ENCODE peak calls at places on chromosomes 1 and 21, in ten cellular contexts. Z is breast epithelium, K is H9, N is GM12865, Q is B cell, A is fibroblast of lung, T is IMR-90, E is nephron progenitor cell, L is GM12878, V is heart right ventricle. Y is an unnamed sample.

GRCh38 chr1:91622586-91622985 is 121.9 kb downstream of the CDC7 start:
- DNase-seq in V (peak), K (no peak), E (no peak), Q (no peak), N (no peak), A (peak), Z (peak), T (no peak), L (no peak), Y (no peak)

GRCh38 chr1:46654012-46654411 is 14.2 kb downstream of the ATPAF1 start:
- DNase-seq in V (no peak), L (no peak), Q (no peak), N (no peak), Z (no peak), A (no peak), K (no peak), E (no peak), T (no peak), Y (no peak)

GRCh38 chr1:41613646-41614592 is 129.4 kb upstream of the EDN2 start:
- DNase-seq in V (no peak), A (peak), N (no peak), Z (no peak), E (no peak), K (no peak), L (no peak), Q (no peak), T (peak), Y (no peak)

GRCh38 chr1:75579046-75579445 is 31.9 kb downstream of the SLC44A5 start:
- DNase-seq in E (no peak), V (no peak), L (no peak), A (peak), N (no peak), T (no peak), K (no peak), Z (no peak), Q (no peak), Y (no peak)

GRCh38 chr1:237570530-237570929 is 320.2 kb downstream of the ZP4 start:
- DNase-seq in N (no peak), E (no peak), K (no peak), L (no peak), Q (no peak), Z (no peak), V (no peak), T (no peak), A (no peak), Y (no peak)

GRCh38 chr21:36194024-36194423 is 37.4 kb downstream of the DOP1B start:
- DNase-seq in N (no peak), A (no peak), Z (no peak), L (no peak), Q (no peak), V (no peak), E (no peak), T (no peak), K (no peak), Y (no peak)

GRCh38 chr1:179278920-179279319 is 14.7 kb upstream of the SOAT1 start:
- DNase-seq in N (no peak), A (no peak), K (no peak), T (no peak), Z (no peak), L (no peak), E (no peak), Q (no peak), V (no peak), Y (no peak)

GRCh38 chr1:22289251-22289995 is 146.5 kb upstream of the WNT4 start:
- DNase-seq in L (no peak), E (no peak), A (no peak), Q (no peak), K (no peak), Z (no peak), N (no peak), T (no peak), V (no peak), Y (no peak)

GRCh38 chr1:41481109-41481775 is 3.2 kb downstream of the EDN2 start:
- DNase-seq in Q (no peak), L (no peak), Z (no peak), A (no peak), N (no peak), T (no peak), K (no peak), V (no peak), E (no peak), Y (no peak)

GRCh38 chr1:220275430-220275829 is 3.2 kb upstream of the RAB3GAP2 start:
- DNase-seq in K (no peak), Q (no peak), A (no peak), N (no peak), E (no peak), T (no peak), L (no peak), V (no peak), Z (no peak), Y (no peak)

GRCh38 chr1:161164901-161165620 is 1.2 kb upstream of the PPOX start:
- DNase-seq in L (no peak), Q (no peak), Z (no peak), E (no peak), A (no peak), K (no peak), V (no peak), T (no peak), N (no peak), Y (no peak)

GRCh38 chr1:240314845-240315746 is 223.4 kb downstream of the FMN2 start:
- DNase-seq in K (no peak), T (no peak), E (no peak), V (no peak), N (no peak), L (no peak), Z (no peak), A (no peak), Q (no peak), Y (no peak)

GRCh38 chr1:25800538-25801377 is 765 bp downstream of the SELENON start:
- DNase-seq in Q (no peak), Z (no peak), T (no peak), E (no peak), V (no peak), K (no peak), L (no peak), A (no peak), N (no peak), Y (no peak)

GRCh38 chr1:16204634-16205332 is 7.7 kb downstream of the ARHGEF19 start:
- DNase-seq in A (no peak), L (no peak), Z (no peak), K (peak), Q (peak), E (peak), N (no peak), V (no peak), T (no peak), Y (no peak)

GRCh38 chr1:206513312-206514111 is 6.2 kb downstream of the RASSF5 start:
- DNase-seq in N (no peak), K (no peak), E (no peak), A (peak), Z (peak), V (peak), L (no peak), Q (no peak), T (peak), Y (peak)

GRCh38 chr21:45638707-45639106 is 4.8 kb upstream of the PCBP3 start:
- DNase-seq in K (no peak), A (no peak), V (no peak), E (no peak), Z (no peak), L (no peak), Q (no peak), T (no peak), N (no peak), Y (no peak)

GRCh38 chr1:67476006-67476482 is 45.8 kb upstream of the SERBP1 start:
- DNase-seq in Z (no peak), L (no peak), Q (no peak), E (no peak), N (no peak), V (no peak), T (no peak), A (no peak), K (no peak), Y (no peak)

GRCh38 chr1:33255347-33256311 is 663 bp upstream of the ZNF362 start:
- DNase-seq in E (peak), T (peak), K (peak), V (peak), N (peak), L (peak), Z (peak), A (peak), Q (peak), Y (peak)

GRCh38 chr1:223298706-223299105 is 65.3 kb downstream of the SUSD4 start:
- DNase-seq in E (no peak), K (no peak), N (no peak), T (peak), A (peak), L (no peak), Q (no peak), V (no peak), Z (no peak), Y (no peak)

GRCh38 chr1:33206340-33206739 is 24.5 kb upstream of the TRIM62 start:
- DNase-seq in Q (no peak), V (no peak), N (no peak), K (no peak), Z (no peak), E (no peak), L (no peak), T (no peak), A (no peak), Y (no peak)

GRCh38 chr1:108151548-108151947 is 48.6 kb downstream of the SLC25A24 start:
- DNase-seq in L (no peak), A (no peak), N (no peak), E (no peak), Q (no peak), T (no peak), Z (no peak), K (no peak), V (no peak), Y (no peak)

GRCh38 chr1:222043444-222044292 is 301.8 kb upstream of the DUSP10 start:
- DNase-seq in T (peak), L (no peak), Q (no peak), N (no peak), A (peak), Z (no peak), V (peak), K (no peak), E (no peak), Y (no peak)

GRCh38 chr1:234720709-234721436 is 110.9 kb upstream of the IRF2BP2 start:
- DNase-seq in L (no peak), T (no peak), Q (no peak), E (no peak), Z (no peak), K (no peak), N (no peak), V (no peak), A (no peak), Y (no peak)

GRCh38 chr1:86741947-86742572 is 37.7 kb downstream of the SH3GLB1 start:
- DNase-seq in T (peak), K (no peak), E (peak), L (no peak), N (peak), V (no peak), Q (peak), Z (no peak), A (no peak), Y (peak)

GRCh38 chr1:11273595-11274234 is 717 bp downstream of the UBIAD1 start:
- DNase-seq in V (no peak), Q (no peak), E (no peak), L (no peak), Z (no peak), N (peak), A (no peak), K (peak), T (no peak), Y (no peak)

GRCh38 chr1:160080381-160081100 is 797 bp upstream of the KCNJ9 start:
- DNase-seq in K (no peak), E (no peak), V (no peak), Q (no peak), N (no peak), A (no peak), T (no peak), L (no peak), Z (no peak), Y (no peak)

GRCh38 chr1:25504706-25505560 is 38.5 kb upstream of the LDLRAP1 start:
- DNase-seq in Q (no peak), N (no peak), E (no peak), K (no peak), V (no peak), Z (no peak), T (peak), L (no peak), A (peak), Y (no peak)

GRCh38 chr1:7747605-7748004 is 23.5 kb upstream of the VAMP3 start:
- DNase-seq in E (no peak), A (no peak), Z (no peak), K (no peak), N (no peak), Q (no peak), V (no peak), T (no peak), L (no peak), Y (no peak)

GRCh38 chr1:3543076-3544049 is 67.9 kb downstream of the MEGF6 start:
- DNase-seq in E (peak), Z (peak), T (peak), Q (no peak), L (no peak), V (no peak), K (peak), A (peak), N (no peak), Y (no peak)

GRCh38 chr1:101506541-101507164 is 269.8 kb downstream of the S1PR1 start:
- DNase-seq in Q (peak), A (peak), N (peak), E (peak), Z (no peak), T (peak), K (no peak), V (no peak), L (peak), Y (no peak)

GRCh38 chr1:114353233-114353632 is 157.8 kb downstream of the TRIM33 start:
- DNase-seq in T (peak), K (no peak), Q (no peak), A (peak), Z (peak), N (peak), E (no peak), V (peak), L (no peak), Y (peak)

GRCh38 chr1:68780919-68781318 is 284.0 kb upstream of the DEPDC1 start:
- DNase-seq in V (no peak), N (no peak), Q (no peak), K (no peak), E (no peak), L (no peak), Z (no peak), T (no peak), A (no peak), Y (no peak)

GRCh38 chr1:22925111-22925510 is 47.6 kb downstream of the LACTBL1 start:
- DNase-seq in Q (no peak), N (no peak), V (no peak), T (peak), E (no peak), Z (no peak), L (no peak), K (no peak), A (no peak), Y (no peak)

GRCh38 chr1:207298666-207299065 is 22.8 kb upstream of the CD55 start:
- DNase-seq in Z (no peak), E (no peak), N (no peak), T (peak), K (no peak), Q (no peak), V (no peak), L (no peak), A (peak), Y (no peak)

GRCh38 chr1:34754878-34755637 is at the start of gene GJB5:
- DNase-seq in A (no peak), T (no peak), E (no peak), Q (no peak), N (no peak), V (no peak), L (no peak), K (peak), Z (peak), Y (no peak)

GRCh38 chr1:216723274-216723780 is at the start of gene ESRRG:
- DNase-seq in V (peak), K (peak), Z (peak), E (peak), Q (peak), N (no peak), A (peak), L (no peak), T (peak), Y (peak)

DNA sequence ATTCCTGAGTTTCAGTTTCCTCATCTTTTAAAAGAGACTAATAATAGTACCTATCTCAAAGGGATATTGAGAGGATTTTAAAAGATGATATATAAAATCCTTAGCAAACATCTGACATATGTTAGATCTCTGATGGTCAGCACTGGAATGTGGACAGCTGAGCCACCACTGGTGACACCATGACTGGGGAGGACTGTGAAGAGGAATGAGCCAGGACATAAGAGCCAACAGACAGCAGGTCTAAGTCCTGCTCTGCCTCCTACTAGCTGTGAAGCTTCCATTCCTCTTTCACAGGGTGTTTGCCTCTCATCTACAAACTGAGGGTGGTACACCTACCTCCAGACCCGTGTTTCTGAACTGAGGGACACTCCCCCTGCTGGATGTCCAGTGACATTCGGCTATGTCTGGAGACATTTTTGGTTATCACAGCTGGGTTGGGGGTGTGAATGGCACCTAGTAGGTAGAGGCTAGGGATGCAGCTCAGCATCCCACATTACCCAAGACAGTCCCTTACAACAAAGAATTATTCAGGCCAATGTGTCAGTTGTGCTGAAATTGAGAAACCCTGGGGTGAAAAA is 109.1 kb upstream of the OLIG2 start:
- DNase-seq in Q (no peak), V (no peak), E (no peak), N (peak), T (no peak), Z (no peak), A (no peak), L (no peak), K (no peak), Y (no peak)
- TF ChIP-seq CTCF in Q (no peak), V (no peak), E (no peak), N (peak), T (no peak), Z (no peak), A (peak), L (peak), K (peak), Y (no peak)

GRCh38 chr21:39452965-39453332 is 1.2 kb downstream of the SH3BGR start:
- DNase-seq in V (no peak), N (no peak), E (no peak), K (no peak), L (no peak), T (no peak), A (no peak), Z (no peak), Q (no peak), Y (no peak)

GRCh38 chr21:39454949-39455668 is 3.3 kb downstream of the SH3BGR start:
- DNase-seq in V (no peak), T (no peak), Q (no peak), N (no peak), E (no peak), Z (no peak), K (no peak), L (no peak), A (no peak), Y (no peak)

GRCh38 chr21:39453571-39454179 is 1.9 kb downstream of the SH3BGR start:
- DNase-seq in T (no peak), L (no peak), E (no peak), V (no peak), Z (no peak), Q (no peak), A (no peak), K (no peak), N (no peak), Y (no peak)

GRCh38 chr21:39452207-39452964 is 616 bp downstream of the SH3BGR start:
- DNase-seq in K (no peak), Q (no peak), Z (no peak), L (no peak), N (no peak), V (no peak), E (no peak), A (peak), T (peak), Y (no peak)

DNA sequence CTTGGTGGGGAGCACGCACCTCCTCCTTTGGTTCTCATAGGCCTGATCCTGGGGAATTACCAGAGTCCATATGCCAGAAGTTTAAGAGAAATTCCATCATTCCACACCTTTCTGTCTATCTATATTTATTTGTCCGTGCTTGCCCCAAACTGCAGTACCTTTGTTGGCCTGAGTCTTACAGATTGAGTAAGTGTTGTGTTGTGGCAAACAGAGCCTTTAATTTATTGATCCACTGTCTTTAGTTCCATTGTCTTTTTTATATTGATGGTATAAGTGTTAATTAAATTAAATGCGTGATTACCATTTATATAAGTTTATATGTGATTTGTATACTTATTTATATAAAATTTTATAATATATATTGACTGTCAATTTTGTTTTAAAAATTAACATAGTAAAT is 4.9 kb downstream of the SH3BGR start:
- DNase-seq in N (no peak), K (no peak), A (no peak), V (no peak), L (no peak), E (no peak), T (no peak), Q (no peak), Z (no peak), Y (no peak)
- TF ChIP-seq CTCF in N (no peak), K (peak), A (peak), V (no peak), L (peak), E (peak), T (no peak), Q (peak), Z (no peak), Y (no peak)

GRCh38 chr21:29640233-29640554 is 299.6 kb downstream of the GRIK1 start:
- DNase-seq in L (peak), E (no peak), T (no peak), K (no peak), Q (peak), A (no peak), Z (no peak), N (peak), V (no peak), Y (no peak)

GRCh38 chr21:29638138-29638537 is 301.7 kb downstream of the GRIK1 start:
- DNase-seq in Z (no peak), L (no peak), N (peak), E (no peak), A (no peak), V (no peak), K (no peak), T (no peak), Q (peak), Y (no peak)

GRCh38 chr21:29639366-29640232 is 300.2 kb downstream of the GRIK1 start:
- DNase-seq in T (no peak), N (no peak), L (no peak), V (no peak), A (no peak), Z (no peak), K (no peak), Q (peak), E (no peak), Y (no peak)

GRCh38 chr21:29637553-29637952 is 302.2 kb downstream of the GRIK1 start:
- DNase-seq in A (no peak), E (no peak), V (no peak), K (no peak), T (no peak), Z (no peak), N (peak), L (no peak), Q (no peak), Y (no peak)

GRCh38 chr21:29638761-29639327 is 301.0 kb downstream of the GRIK1 start:
- DNase-seq in Z (no peak), A (no peak), Q (no peak), K (no peak), N (peak), V (no peak), T (no peak), E (no peak), L (no peak), Y (no peak)
- TF ChIP-seq CTCF in Z (no peak), A (no peak), Q (no peak), K (no peak), N (no peak), V (no peak), T (no peak), E (no peak), L (no peak), Y (no peak)

DNA sequence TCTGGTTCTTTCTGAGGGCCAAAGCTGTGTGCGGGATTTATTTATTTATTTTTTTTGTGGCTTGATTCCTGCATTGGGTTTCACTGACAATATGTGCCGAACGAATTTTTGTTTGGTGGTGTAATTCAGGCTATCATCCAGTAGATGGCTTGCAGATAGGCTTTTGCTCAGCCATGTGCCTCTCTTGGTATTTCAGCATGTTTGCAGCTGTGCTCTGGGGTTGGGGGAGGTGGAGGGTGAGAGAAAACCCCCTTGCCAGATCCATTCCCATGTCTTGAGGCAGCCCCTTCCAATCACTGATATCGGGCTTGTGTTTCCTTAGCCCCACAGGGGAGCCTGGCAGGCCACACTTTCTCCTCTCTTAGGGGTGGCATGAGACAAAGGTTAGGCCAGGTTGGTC is 302.4 kb downstream of the PTGER3 start:
- DNase-seq in L (no peak), Z (no peak), V (no peak), E (no peak), T (no peak), N (no peak), A (no peak), Q (no peak), K (peak), Y (no peak)
- TF ChIP-seq CTCF in L (peak), Z (no peak), V (no peak), E (peak), T (peak), N (peak), A (no peak), Q (no peak), K (peak), Y (no peak)

Y was measured in upper lobe of left lung.